ENCODE peak calls at places on chromosomes 4 and X, in four cellular contexts. One of them, this sample, is unnamed.

GRCh38 chrX:63275127-63275526 is 76.0 kb downstream of the SPIN4 start:
- DNase-seq in neural crest cell: peak; percentile 14
- DNase-seq in HCT116: peak; percentile 8
- DNase-seq in NCI-H1930: no peak
- DNase-seq in this sample: peak; percentile 46

GRCh38 chr4:1722551-1723071 is 1.3 kb downstream of the TACC3 start:
- DNase-seq in NCI-H1930: no peak
- DNase-seq in neural crest cell: no peak
- DNase-seq in HCT116: no peak
- DNase-seq in this sample: no peak

GRCh38 chrX:68196939-68197791 is 236.1 kb downstream of the OPHN1 start:
- DNase-seq in NCI-H1930: peak; percentile 1
- DNase-seq in neural crest cell: peak; percentile 4
- DNase-seq in HCT116: peak; percentile 37
- DNase-seq in this sample: peak; percentile 68

GRCh38 chr4:41538017-41538733 is at the start of gene LIMCH1:
- DNase-seq in neural crest cell: no peak
- DNase-seq in NCI-H1930: no peak
- DNase-seq in HCT116: no peak
- DNase-seq in this sample: no peak

GRCh38 chr4:38860788-38861424 is 4.3 kb upstream of the TLR6 start:
- DNase-seq in NCI-H1930: peak; percentile 39
- DNase-seq in HCT116: peak; percentile 74
- DNase-seq in neural crest cell: peak; percentile 14
- DNase-seq in this sample: peak; percentile 32

GRCh38 chr4:154467886-154468285 is 23.7 kb downstream of the DCHS2 start:
- DNase-seq in HCT116: no peak
- DNase-seq in NCI-H1930: no peak
- DNase-seq in neural crest cell: no peak
- DNase-seq in this sample: no peak

GRCh38 chr4:82797048-82797590 is 1.5 kb downstream of the SCD5 start:
- DNase-seq in neural crest cell: no peak
- DNase-seq in HCT116: no peak
- DNase-seq in NCI-H1930: no peak
- DNase-seq in this sample: peak; percentile 85

GRCh38 chr4:141041021-141041476 is 92.2 kb downstream of the RNF150 start:
- DNase-seq in neural crest cell: no peak
- DNase-seq in NCI-H1930: no peak
- DNase-seq in HCT116: no peak
- DNase-seq in this sample: no peak

GRCh38 chr4:79015406-79015805 is 76.2 kb upstream of the PAQR3 start:
- DNase-seq in HCT116: no peak
- DNase-seq in neural crest cell: no peak
- DNase-seq in NCI-H1930: no peak
- DNase-seq in this sample: no peak

GRCh38 chr4:24210332-24210902 is 320.6 kb upstream of the PPARGC1A start:
- DNase-seq in NCI-H1930: no peak
- DNase-seq in neural crest cell: no peak
- DNase-seq in HCT116: no peak
- DNase-seq in this sample: no peak

GRCh38 chrX:101595739-101596419 is 21.9 kb downstream of the ARMCX6 start:
- DNase-seq in NCI-H1930: peak; percentile 44
- DNase-seq in HCT116: peak; percentile 58
- DNase-seq in neural crest cell: peak; percentile 41
- DNase-seq in this sample: peak; percentile 69

GRCh38 chr4:82017680-82018079 is 356.1 kb downstream of the HNRNPD start:
- DNase-seq in neural crest cell: peak; percentile 25
- DNase-seq in NCI-H1930: no peak
- DNase-seq in HCT116: no peak
- DNase-seq in this sample: peak; percentile 39

GRCh38 chr4:24495388-24495787 is 89.0 kb downstream of the DHX15 start:
- DNase-seq in NCI-H1930: no peak
- DNase-seq in neural crest cell: no peak
- DNase-seq in HCT116: no peak
- DNase-seq in this sample: no peak

GRCh38 chr4:168908093-168908492 is 102.0 kb downstream of the CBR4 start:
- DNase-seq in HCT116: no peak
- DNase-seq in NCI-H1930: no peak
- DNase-seq in neural crest cell: no peak
- DNase-seq in this sample: no peak

GRCh38 chr4:87270144-87270543 is 49.7 kb upstream of the KLHL8 start:
- DNase-seq in HCT116: peak; percentile 39
- DNase-seq in NCI-H1930: peak; percentile 53
- DNase-seq in neural crest cell: peak; percentile 8
- DNase-seq in this sample: peak; percentile 51

GRCh38 chr4:23966720-23967119 is 76.9 kb upstream of the PPARGC1A start:
- DNase-seq in HCT116: no peak
- DNase-seq in NCI-H1930: no peak
- DNase-seq in neural crest cell: no peak
- DNase-seq in this sample: no peak

GRCh38 chr4:20565075-20565721 is 135.1 kb upstream of the PACRGL start:
- DNase-seq in neural crest cell: no peak
- DNase-seq in NCI-H1930: no peak
- DNase-seq in HCT116: no peak
- DNase-seq in this sample: peak; percentile 22

GRCh38 chr4:186554890-186555827 is at the start of gene MTNR1A:
- DNase-seq in HCT116: no peak
- DNase-seq in NCI-H1930: peak; percentile 21
- DNase-seq in neural crest cell: peak; percentile 31
- DNase-seq in this sample: no peak

GRCh38 chrX:46554942-46555341 is 9.7 kb upstream of the ZNF674 start:
- DNase-seq in HCT116: no peak
- DNase-seq in NCI-H1930: no peak
- DNase-seq in neural crest cell: no peak
- DNase-seq in this sample: no peak

GRCh38 chr4:151202851-151203455 is 74.0 kb upstream of the PRSS48 start:
- DNase-seq in NCI-H1930: no peak
- DNase-seq in neural crest cell: no peak
- DNase-seq in HCT116: no peak
- DNase-seq in this sample: no peak

GRCh38 chr4:8067945-8068894 is 90.4 kb downstream of the ABLIM2 start:
- DNase-seq in NCI-H1930: no peak
- DNase-seq in neural crest cell: no peak
- DNase-seq in HCT116: no peak
- DNase-seq in this sample: no peak

GRCh38 chr4:37885496-37885895 is 5.4 kb upstream of the TBC1D1 start:
- DNase-seq in neural crest cell: no peak
- DNase-seq in NCI-H1930: no peak
- DNase-seq in HCT116: no peak
- DNase-seq in this sample: no peak

GRCh38 chrX:65985922-65986588 is 53.8 kb downstream of the VSIG4 start:
- DNase-seq in neural crest cell: no peak
- DNase-seq in HCT116: peak; percentile 57
- DNase-seq in NCI-H1930: no peak
- DNase-seq in this sample: peak; percentile 37

GRCh38 chr4:126916626-126917140 is 716.1 kb upstream of the INTU start:
- DNase-seq in HCT116: no peak
- DNase-seq in NCI-H1930: no peak
- DNase-seq in neural crest cell: no peak
- DNase-seq in this sample: no peak

GRCh38 chr4:128630881-128631280 is 178.6 kb upstream of the JADE1 start:
- DNase-seq in NCI-H1930: no peak
- DNase-seq in neural crest cell: no peak
- DNase-seq in HCT116: no peak
- DNase-seq in this sample: no peak

GRCh38 chrX:136725446-136726104 is 55.2 kb downstream of the ARHGEF6 start:
- DNase-seq in neural crest cell: no peak
- DNase-seq in NCI-H1930: no peak
- DNase-seq in HCT116: no peak
- DNase-seq in this sample: no peak

GRCh38 chr4:40980318-40980883 is 230.6 kb downstream of the NSUN7 start:
- DNase-seq in neural crest cell: no peak
- DNase-seq in NCI-H1930: no peak
- DNase-seq in HCT116: no peak
- DNase-seq in this sample: peak; percentile 12

GRCh38 chrX:80765226-80765625 is 44.5 kb downstream of the BRWD3 start:
- DNase-seq in HCT116: no peak
- DNase-seq in neural crest cell: no peak
- DNase-seq in NCI-H1930: no peak
- DNase-seq in this sample: no peak

GRCh38 chrX:121308276-121308805 is 260.9 kb downstream of the GLUD2 start:
- DNase-seq in neural crest cell: peak; percentile 1
- DNase-seq in HCT116: peak; percentile 10
- DNase-seq in NCI-H1930: no peak
- DNase-seq in this sample: peak; percentile 61

GRCh38 chrX:41334866-41335589 is 1.1 kb downstream of the DDX3X start:
- DNase-seq in HCT116: no peak
- DNase-seq in NCI-H1930: no peak
- DNase-seq in neural crest cell: peak; percentile 8
- DNase-seq in this sample: peak; percentile 30

GRCh38 chr4:144615182-144615581 is 30.8 kb upstream of the HHIP start:
- DNase-seq in NCI-H1930: no peak
- DNase-seq in neural crest cell: no peak
- DNase-seq in HCT116: no peak
- DNase-seq in this sample: no peak

GRCh38 chr4:2924765-2925301 is 38.4 kb downstream of the NOP14 start:
- DNase-seq in NCI-H1930: no peak
- DNase-seq in HCT116: no peak
- DNase-seq in neural crest cell: no peak
- DNase-seq in this sample: no peak

GRCh38 chr4:71498002-71498401 is 159.2 kb downstream of the SLC4A4 start:
- DNase-seq in HCT116: no peak
- DNase-seq in NCI-H1930: no peak
- DNase-seq in neural crest cell: no peak
- DNase-seq in this sample: no peak

GRCh38 chr4:123443401-123444297 is 47.1 kb downstream of the SPRY1 start:
- DNase-seq in HCT116: no peak
- DNase-seq in NCI-H1930: no peak
- DNase-seq in neural crest cell: peak; percentile 12
- DNase-seq in this sample: no peak

GRCh38 chr4:26281876-26282275 is 38.9 kb upstream of the RBPJ start:
- DNase-seq in HCT116: no peak
- DNase-seq in neural crest cell: no peak
- DNase-seq in NCI-H1930: no peak
- DNase-seq in this sample: no peak

GRCh38 chr4:139763668-139764067 is 98.0 kb downstream of the MGST2 start:
- DNase-seq in neural crest cell: no peak
- DNase-seq in HCT116: no peak
- DNase-seq in NCI-H1930: no peak
- DNase-seq in this sample: no peak